ENCODE peak calls at places on chromosomes 6 and 20, in four cellular contexts. C is HFFc6, J is hepatic stellate cell, F is SK-MEL-5. D is an unnamed sample.
A peak's percentile ranks its signal among the peaks of the same experiment; 100 is the strongest.

GRCh38 chr6:170158296-170159039 is 132.4 kb downstream of the DLL1 start:
- DNase-seq in C (no peak), J (no peak), F (no peak), D (no peak)

GRCh38 chr20:25437153-25437581 is 29.7 kb downstream of the GINS1 start:
- DNase-seq in C (no peak), F (no peak), J (no peak), D (no peak)

GRCh38 chr6:141988327-141988726 is 144.4 kb upstream of the GJE1 start:
- DNase-seq in J (no peak), C (no peak), F (no peak), D (no peak)

GRCh38 chr6:69179681-69180080 is 544.6 kb downstream of the ADGRB3 start:
- DNase-seq in C (no peak), F (peak; percentile 56), J (peak; percentile 10), D (no peak)

GRCh38 chr6:170404697-170405096 is 98.1 kb downstream of the FAM120B start:
- DNase-seq in J (no peak), C (no peak), F (no peak), D (no peak)

GRCh38 chr6:33375143-33375649 is 16.4 kb upstream of the KIFC1 start:
- DNase-seq in C (peak; percentile 65), J (no peak), F (no peak), D (no peak)

GRCh38 chr6:117976030-117976651 is 69.1 kb downstream of the SLC35F1 start:
- DNase-seq in J (peak; percentile 3), F (peak; percentile 75), C (peak; percentile 12), D (peak; percentile 25)

GRCh38 chr6:33704215-33704817 is 7.2 kb downstream of the UQCC2 start:
- DNase-seq in C (no peak), F (no peak), J (no peak), D (no peak)

GRCh38 chr6:74137910-74138309 is 441.9 kb downstream of the CD109 start:
- DNase-seq in C (peak; percentile 19), J (peak; percentile 4), F (peak; percentile 62), D (peak; percentile 18)